ENCODE peak calls at places on chromosome 22, in ten cellular contexts. T, R, C, N, Q, B, H, Y, K and F are unnamed samples.

GRCh38 chr22:35172452-35172851 is 84.8 kb upstream of the HMGXB4 start:
- DNase-seq in T (no peak), K (no peak), B (no peak), N (no peak), C (no peak), H (no peak), Q (no peak), R (no peak), Y (no peak), F (no peak)

GRCh38 chr22:37824674-37825641 is 1.8 kb downstream of the GALR3 start:
- DNase-seq in T (no peak), C (no peak), Y (peak), R (no peak), K (no peak), B (no peak), H (no peak), N (no peak), Q (no peak), F (peak)

GRCh38 chr22:19183216-19183615 is 4.7 kb upstream of the SLC25A1 start:
- DNase-seq in H (no peak), Y (no peak), N (no peak), B (no peak), T (no peak), Q (no peak), R (no peak), C (no peak), K (no peak), F (no peak)

GRCh38 chr22:48575567-48576332 is 1251.9 kb downstream of the BRD1 start:
- DNase-seq in K (no peak), N (no peak), Y (no peak), Q (no peak), B (no peak), C (peak), T (no peak), R (no peak), H (no peak), F (peak)

GRCh38 chr22:19815823-19816290 is 38.8 kb downstream of the GNB1L start:
- DNase-seq in K (no peak), B (no peak), Y (no peak), R (no peak), T (no peak), C (peak), Q (no peak), N (no peak), H (no peak), F (no peak)

GRCh38 chr22:43876866-43877509 is 14.7 kb upstream of the SULT4A1 start:
- DNase-seq in Q (no peak), B (no peak), C (peak), H (no peak), T (no peak), N (no peak), Y (peak), R (no peak), K (no peak), F (no peak)

GRCh38 chr22:22079404-22080148 is 97.0 kb upstream of the TOP3B start:
- DNase-seq in T (no peak), Y (no peak), R (no peak), H (no peak), N (no peak), Q (no peak), B (no peak), C (no peak), K (no peak), F (no peak)

GRCh38 chr22:30503551-30503950 is 1.9 kb downstream of the SEC14L4 start:
- DNase-seq in C (no peak), H (no peak), N (no peak), R (no peak), Q (no peak), B (no peak), K (no peak), T (no peak), Y (no peak), F (no peak)

GRCh38 chr22:19043111-19044085 is 78.8 kb downstream of the DGCR2 start:
- DNase-seq in N (peak), K (no peak), H (no peak), Q (no peak), B (no peak), R (no peak), C (peak), T (no peak), Y (no peak), F (no peak)

GRCh38 chr22:22684605-22685561 is 40.5 kb downstream of the GGTLC2 start:
- DNase-seq in C (no peak), T (no peak), Y (peak), R (peak), N (no peak), Q (peak), H (peak), B (peak), K (no peak), F (no peak)

GRCh38 chr22:46571642-46572250 is 34.3 kb upstream of the CELSR1 start:
- DNase-seq in N (no peak), R (no peak), Q (no peak), B (no peak), T (no peak), C (peak), H (no peak), K (no peak), Y (no peak), F (no peak)

GRCh38 chr22:38570841-38571364 is 920 bp upstream of the DMC1 start:
- DNase-seq in B (peak), K (peak), R (peak), Q (peak), T (no peak), N (peak), Y (peak), C (peak), H (no peak), F (peak)

GRCh38 chr22:24112188-24112587 is 69.1 kb upstream of the SUSD2 start:
- DNase-seq in N (no peak), Q (no peak), T (no peak), Y (no peak), B (no peak), K (no peak), C (no peak), R (no peak), H (no peak), F (no peak)